ENCODE peak calls at places on chromosomes 3 and 15, in five cellular contexts. D, J, R, P and V are unnamed samples.
A peak's percentile ranks its signal among the peaks of the same experiment; 100 is the strongest.

GRCh38 chr3:50275996-50276761 is 2.7 kb upstream of the LSMEM2 start:
- DNase-seq in D (no peak), R (peak; percentile 32), J (peak; percentile 57), P (no peak), V (no peak)

GRCh38 chr15:29456255-29456654 is 186.6 kb upstream of the NSMCE3 start:
- DNase-seq in D (no peak), J (no peak), R (no peak), P (no peak), V (no peak)

GRCh38 chr15:69305204-69305931 is 6.7 kb downstream of the PAQR5 start:
- DNase-seq in J (no peak), P (peak; percentile 89), R (no peak), D (peak; percentile 95), V (no peak)

GRCh38 chr15:65130941-65131340 is 2.7 kb downstream of the PDCD7 start:
- DNase-seq in R (no peak), P (peak; percentile 3), D (no peak), J (peak; percentile 5), V (no peak)

GRCh38 chr3:30626443-30627181 is 20.2 kb downstream of the TGFBR2 start:
- DNase-seq in D (no peak), P (peak; percentile 75), R (no peak), J (no peak), V (no peak)

GRCh38 chr3:15797600-15798303 is at the start of gene ANKRD28:
- DNase-seq in J (no peak), D (peak; percentile 96), P (peak; percentile 98), R (no peak), V (no peak)

GRCh38 chr3:155676252-155676981 is 68.5 kb downstream of the PLCH1 start:
- DNase-seq in R (no peak), J (no peak), D (peak; percentile 27), P (peak; percentile 65), V (no peak)

GRCh38 chr3:58651268-58651667 is 15.3 kb downstream of the FAM3D start:
- DNase-seq in J (no peak), D (no peak), P (peak; percentile 12), R (no peak), V (no peak)

GRCh38 chr15:34708422-34708821 is 46.4 kb downstream of the GJD2 start:
- DNase-seq in J (no peak), D (no peak), P (peak; percentile 56), R (no peak), V (no peak)

GRCh38 chr15:69104050-69104750 is 56.2 kb upstream of the GLCE start:
- DNase-seq in P (no peak), J (no peak), R (no peak), D (no peak), V (no peak)

GRCh38 chr15:51199541-51199940 is 104.8 kb upstream of the TNFAIP8L3 start:
- DNase-seq in R (no peak), P (no peak), J (no peak), D (no peak), V (no peak)

GRCh38 chr3:173463250-173463649 is 65.7 kb downstream of the NLGN1 start:
- DNase-seq in D (no peak), J (no peak), P (no peak), R (no peak), V (no peak)

GRCh38 chr3:12807960-12808359 is 11.5 kb downstream of the CAND2 start:
- DNase-seq in J (no peak), R (no peak), D (no peak), P (no peak), V (no peak)

GRCh38 chr15:57654136-57654845 is 52.2 kb upstream of the POLR2M start:
- DNase-seq in D (peak; percentile 47), R (no peak), J (no peak), P (peak; percentile 37), V (peak; percentile 53)

GRCh38 chr3:47464603-47465002 is 11.1 kb downstream of the SCAP start:
- DNase-seq in R (no peak), P (no peak), J (no peak), D (no peak), V (no peak)

GRCh38 chr3:111045564-111045963 is 26.1 kb upstream of the NECTIN3 start:
- DNase-seq in P (peak; percentile 67), D (no peak), J (no peak), R (no peak), V (no peak)

GRCh38 chr3:45322616-45323015 is 65.8 kb upstream of the LARS2 start:
- DNase-seq in D (no peak), P (no peak), J (no peak), R (no peak), V (no peak)

GRCh38 chr3:79872483-79872882 is 104.7 kb upstream of the ROBO1 start:
- DNase-seq in P (peak; percentile 99), J (no peak), D (no peak), R (no peak), V (no peak)